ENCODE peak calls at places on chromosome 14, in six cellular contexts. M is left cardiac atrium, B is RPMI8226, E is transverse colon, S is iris pigment epithelial cell, K is lower leg skin. C is an unnamed sample.

GRCh38 chr14:21029917-21030316 is at the start of gene TPPP2:
- DNase-seq in K (peak), E (no peak), S (no peak), M (no peak), B (no peak), C (no peak)

GRCh38 chr14:99551034-99551922 is 52.7 kb downstream of the CCDC85C start:
- DNase-seq in S (no peak), E (no peak), K (no peak), M (no peak), B (no peak), C (no peak)

GRCh38 chr14:37559386-37559785 is 35.7 kb downstream of the FOXA1 start:
- DNase-seq in K (no peak), S (peak), M (no peak), B (no peak), E (no peak), C (peak)

GRCh38 chr14:21098892-21099595 is 589 bp upstream of the ZNF219 start:
- DNase-seq in M (no peak), S (no peak), K (no peak), B (no peak), E (no peak), C (no peak)

GRCh38 chr14:68082698-68083291 is 263.2 kb downstream of the RAD51B start:
- DNase-seq in E (no peak), B (no peak), M (no peak), K (no peak), S (no peak), C (no peak)

GRCh38 chr14:64324461-64325255 is 30.5 kb upstream of the ESR2 start:
- DNase-seq in K (no peak), S (peak), E (no peak), M (no peak), B (no peak), C (peak)

GRCh38 chr14:53956427-53957201 is at the start of gene BMP4:
- DNase-seq in E (peak), K (peak), B (no peak), S (no peak), M (peak), C (peak)

GRCh38 chr14:74364271-74364880 is 16.1 kb downstream of the VRTN start:
- DNase-seq in E (no peak), S (no peak), K (no peak), B (no peak), M (no peak), C (no peak)

GRCh38 chr14:52906141-52906601 is 44.7 kb downstream of the FERMT2 start:
- DNase-seq in B (no peak), E (no peak), M (no peak), S (peak), K (no peak), C (peak)

GRCh38 chr14:80844872-80845271 is 96.7 kb downstream of the CEP128 start:
- DNase-seq in B (no peak), M (no peak), K (no peak), E (no peak), S (peak), C (no peak)

GRCh38 chr14:75126121-75126544 is 715 bp downstream of the NEK9 start:
- DNase-seq in E (no peak), S (peak), K (no peak), M (no peak), B (no peak), C (no peak)

C was measured in astrocyte.